ENCODE peak calls at places on chromosomes 6 and 20, in seven cellular contexts. One of them, this sample, is unnamed.

GRCh38 chr20:21450572-21450971 is 53.2 kb upstream of the NKX2-4 start:
- DNase-seq in sigmoid colon: no peak
- DNase-seq in suprapubic skin: no peak
- DNase-seq in A549: no peak
- DNase-seq in upper lobe of left lung: no peak
- DNase-seq in transverse colon: no peak
- DNase-seq in K562: no peak
- DNase-seq in this sample: no peak

GRCh38 chr6:48736486-48737206 is 625.6 kb upstream of the PTCHD4 start:
- DNase-seq in sigmoid colon: no peak
- DNase-seq in suprapubic skin: no peak
- DNase-seq in A549: no peak
- DNase-seq in upper lobe of left lung: no peak
- DNase-seq in transverse colon: no peak
- DNase-seq in K562: no peak
- DNase-seq in this sample: no peak

GRCh38 chr6:2738373-2738979 is 12.2 kb downstream of the MYLK4 start:
- DNase-seq in sigmoid colon: no peak
- DNase-seq in suprapubic skin: no peak
- DNase-seq in A549: peak
- DNase-seq in upper lobe of left lung: no peak
- DNase-seq in transverse colon: peak
- DNase-seq in K562: peak
- DNase-seq in this sample: peak

GRCh38 chr20:11350126-11351005 is 567.3 kb upstream of the BTBD3 start:
- DNase-seq in sigmoid colon: no peak
- DNase-seq in suprapubic skin: no peak
- DNase-seq in A549: no peak
- DNase-seq in upper lobe of left lung: no peak
- DNase-seq in transverse colon: no peak
- DNase-seq in K562: no peak
- DNase-seq in this sample: no peak

GRCh38 chr6:20572940-20573339 is 38.7 kb downstream of the CDKAL1 start:
- DNase-seq in sigmoid colon: no peak
- DNase-seq in suprapubic skin: no peak
- DNase-seq in A549: no peak
- DNase-seq in upper lobe of left lung: no peak
- DNase-seq in transverse colon: no peak
- DNase-seq in K562: no peak
- DNase-seq in this sample: no peak

GRCh38 chr6:166473886-166474596 is 91.3 kb upstream of the MPC1 start:
- DNase-seq in sigmoid colon: no peak
- DNase-seq in suprapubic skin: peak
- DNase-seq in A549: no peak
- DNase-seq in upper lobe of left lung: no peak
- DNase-seq in transverse colon: no peak
- DNase-seq in K562: no peak
- DNase-seq in this sample: no peak

GRCh38 chr6:168698923-168699322 is 257.9 kb downstream of the SMOC2 start:
- DNase-seq in sigmoid colon: no peak
- DNase-seq in suprapubic skin: no peak
- DNase-seq in A549: no peak
- DNase-seq in upper lobe of left lung: no peak
- DNase-seq in transverse colon: no peak
- DNase-seq in K562: no peak
- DNase-seq in this sample: no peak

GRCh38 chr20:24651171-24651972 is 181.9 kb downstream of the SYNDIG1 start:
- DNase-seq in sigmoid colon: peak
- DNase-seq in suprapubic skin: no peak
- DNase-seq in A549: peak
- DNase-seq in upper lobe of left lung: no peak
- DNase-seq in transverse colon: no peak
- DNase-seq in K562: no peak
- DNase-seq in this sample: no peak

GRCh38 chr20:3744806-3745685 is 12.6 kb downstream of the HSPA12B start:
- DNase-seq in sigmoid colon: peak
- DNase-seq in suprapubic skin: no peak
- DNase-seq in A549: peak
- DNase-seq in upper lobe of left lung: peak
- DNase-seq in transverse colon: peak
- DNase-seq in K562: peak
- DNase-seq in this sample: peak

GRCh38 chr6:153121311-153121710 is 9.8 kb downstream of the RGS17 start:
- DNase-seq in sigmoid colon: no peak
- DNase-seq in suprapubic skin: no peak
- DNase-seq in A549: no peak
- DNase-seq in upper lobe of left lung: no peak
- DNase-seq in transverse colon: no peak
- DNase-seq in K562: no peak
- DNase-seq in this sample: no peak

GRCh38 chr6:37624606-37625574 is 72.8 kb downstream of the MDGA1 start:
- DNase-seq in sigmoid colon: no peak
- DNase-seq in suprapubic skin: no peak
- DNase-seq in A549: peak
- DNase-seq in upper lobe of left lung: peak
- DNase-seq in transverse colon: peak
- DNase-seq in K562: peak
- DNase-seq in this sample: peak

GRCh38 chr6:53982361-53983050 is 128.7 kb upstream of the MLIP start:
- DNase-seq in sigmoid colon: no peak
- DNase-seq in suprapubic skin: no peak
- DNase-seq in A549: no peak
- DNase-seq in upper lobe of left lung: no peak
- DNase-seq in transverse colon: no peak
- DNase-seq in K562: no peak
- DNase-seq in this sample: no peak

GRCh38 chr6:33885121-33886057 is 81.6 kb upstream of the MLN start:
- DNase-seq in sigmoid colon: no peak
- DNase-seq in suprapubic skin: no peak
- DNase-seq in A549: peak
- DNase-seq in upper lobe of left lung: no peak
- DNase-seq in transverse colon: peak
- DNase-seq in K562: no peak
- DNase-seq in this sample: no peak

GRCh38 chr6:36071281-36071680 is 43.7 kb downstream of the MAPK14 start:
- DNase-seq in sigmoid colon: no peak
- DNase-seq in suprapubic skin: no peak
- DNase-seq in A549: no peak
- DNase-seq in upper lobe of left lung: no peak
- DNase-seq in transverse colon: no peak
- DNase-seq in K562: no peak
- DNase-seq in this sample: no peak

GRCh38 chr6:154356690-154357089 is at the start of gene IPCEF1:
- DNase-seq in sigmoid colon: no peak
- DNase-seq in suprapubic skin: no peak
- DNase-seq in A549: no peak
- DNase-seq in upper lobe of left lung: no peak
- DNase-seq in transverse colon: no peak
- DNase-seq in K562: no peak
- DNase-seq in this sample: no peak

GRCh38 chr6:108942556-108943492 is 94.6 kb downstream of the ARMC2 start:
- DNase-seq in sigmoid colon: no peak
- DNase-seq in suprapubic skin: no peak
- DNase-seq in A549: no peak
- DNase-seq in upper lobe of left lung: no peak
- DNase-seq in transverse colon: no peak
- DNase-seq in K562: no peak
- DNase-seq in this sample: no peak

GRCh38 chr6:24872769-24873168 is 63.0 kb downstream of the RIPOR2 start:
- DNase-seq in sigmoid colon: no peak
- DNase-seq in suprapubic skin: no peak
- DNase-seq in A549: no peak
- DNase-seq in upper lobe of left lung: no peak
- DNase-seq in transverse colon: no peak
- DNase-seq in K562: no peak
- DNase-seq in this sample: no peak

GRCh38 chr6:14819840-14820420 is 425.9 kb upstream of the JARID2 start:
- DNase-seq in sigmoid colon: no peak
- DNase-seq in suprapubic skin: no peak
- DNase-seq in A549: no peak
- DNase-seq in upper lobe of left lung: no peak
- DNase-seq in transverse colon: no peak
- DNase-seq in K562: no peak
- DNase-seq in this sample: no peak

GRCh38 chr6:148443798-148444560 is 101.3 kb downstream of the SASH1 start:
- DNase-seq in sigmoid colon: no peak
- DNase-seq in suprapubic skin: no peak
- DNase-seq in A549: no peak
- DNase-seq in upper lobe of left lung: no peak
- DNase-seq in transverse colon: no peak
- DNase-seq in K562: no peak
- DNase-seq in this sample: no peak

GRCh38 chr6:129059650-129060049 is 176.7 kb downstream of the LAMA2 start:
- DNase-seq in sigmoid colon: no peak
- DNase-seq in suprapubic skin: no peak
- DNase-seq in A549: no peak
- DNase-seq in upper lobe of left lung: no peak
- DNase-seq in transverse colon: no peak
- DNase-seq in K562: no peak
- DNase-seq in this sample: no peak

GRCh38 chr20:17827759-17828559 is 128.2 kb downstream of the BANF2 start:
- DNase-seq in sigmoid colon: peak
- DNase-seq in suprapubic skin: no peak
- DNase-seq in A549: no peak
- DNase-seq in upper lobe of left lung: no peak
- DNase-seq in transverse colon: no peak
- DNase-seq in K562: no peak
- DNase-seq in this sample: no peak

GRCh38 chr20:2292711-2293110 is 3.1 kb upstream of the TGM3 start:
- DNase-seq in sigmoid colon: no peak
- DNase-seq in suprapubic skin: peak
- DNase-seq in A549: no peak
- DNase-seq in upper lobe of left lung: no peak
- DNase-seq in transverse colon: no peak
- DNase-seq in K562: no peak
- DNase-seq in this sample: no peak

GRCh38 chr6:2021713-2022125 is 223.7 kb downstream of the GMDS start:
- DNase-seq in sigmoid colon: peak
- DNase-seq in suprapubic skin: peak
- DNase-seq in A549: no peak
- DNase-seq in upper lobe of left lung: no peak
- DNase-seq in transverse colon: peak
- DNase-seq in K562: no peak
- DNase-seq in this sample: peak

GRCh38 chr6:113994934-113995342 is 24.0 kb upstream of the HDAC2 start:
- DNase-seq in sigmoid colon: no peak
- DNase-seq in suprapubic skin: no peak
- DNase-seq in A549: peak
- DNase-seq in upper lobe of left lung: no peak
- DNase-seq in transverse colon: peak
- DNase-seq in K562: peak
- DNase-seq in this sample: no peak
- H3K27ac ChIP-seq in sigmoid colon: peak
- H3K27ac ChIP-seq in suprapubic skin: no peak
- H3K27ac ChIP-seq in A549: no peak
- H3K27ac ChIP-seq in upper lobe of left lung: no peak
- H3K27ac ChIP-seq in transverse colon: peak
- H3K27ac ChIP-seq in K562: no peak
- H3K27ac ChIP-seq in this sample: no peak

DNA sequence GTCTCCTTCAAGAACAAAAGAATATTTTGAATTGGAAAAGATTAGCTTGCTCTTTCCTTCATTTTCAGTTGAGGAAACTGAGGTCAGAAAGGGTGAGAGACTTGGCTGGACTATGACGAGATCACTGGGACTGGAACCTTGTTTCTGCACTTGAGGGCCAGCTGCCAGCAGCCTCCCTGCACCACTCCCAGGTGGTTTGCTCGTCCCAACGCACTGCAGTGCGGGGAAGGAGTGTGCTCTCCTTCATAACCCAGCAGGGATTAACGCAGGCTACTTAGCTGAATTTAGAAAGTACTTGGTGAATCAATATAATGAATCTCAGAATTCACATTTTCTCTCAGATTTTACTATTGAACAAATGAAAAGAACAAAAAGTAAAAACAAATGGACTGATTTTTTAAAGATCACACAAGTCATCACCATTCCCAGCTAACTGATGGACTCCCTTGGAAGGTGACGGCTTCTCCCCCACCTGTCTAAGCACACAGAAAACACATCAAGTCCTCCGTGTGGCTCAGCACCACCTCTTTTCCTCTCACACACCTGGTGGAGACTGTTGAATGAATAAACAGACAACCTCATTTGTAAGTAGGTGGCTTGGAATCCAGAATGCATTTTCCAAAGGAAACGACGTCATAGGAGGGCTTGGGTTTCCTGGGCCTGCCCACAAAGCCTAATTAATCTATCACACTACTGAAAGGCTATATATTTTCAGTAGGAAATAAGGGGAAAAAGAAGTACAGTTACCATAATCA is 120.9 kb downstream of the QRSL1 start:
- DNase-seq in sigmoid colon: no peak
- DNase-seq in suprapubic skin: no peak
- DNase-seq in A549: no peak
- DNase-seq in upper lobe of left lung: no peak
- DNase-seq in transverse colon: no peak
- DNase-seq in K562: no peak
- DNase-seq in this sample: no peak
- H3K4me3 ChIP-seq in sigmoid colon: no peak
- H3K4me3 ChIP-seq in suprapubic skin: no peak
- H3K4me3 ChIP-seq in A549: no peak
- H3K4me3 ChIP-seq in upper lobe of left lung: no peak
- H3K4me3 ChIP-seq in transverse colon: no peak
- H3K4me3 ChIP-seq in K562: no peak
- H3K4me3 ChIP-seq in this sample: no peak

GRCh38 chr6:27503436-27504030 is 30.6 kb upstream of the ZNF184 start:
- DNase-seq in sigmoid colon: peak
- DNase-seq in suprapubic skin: no peak
- DNase-seq in A549: no peak
- DNase-seq in upper lobe of left lung: no peak
- DNase-seq in transverse colon: peak
- DNase-seq in K562: peak
- DNase-seq in this sample: peak
- TF ChIP-seq EP300 in sigmoid colon: no peak
- TF ChIP-seq EP300 in suprapubic skin: no peak
- TF ChIP-seq EP300 in A549: no peak
- TF ChIP-seq EP300 in upper lobe of left lung: no peak
- TF ChIP-seq EP300 in transverse colon: no peak
- TF ChIP-seq EP300 in K562: no peak
- TF ChIP-seq EP300 in this sample: no peak

GRCh38 chr6:43917878-43918382 is 147.9 kb downstream of the VEGFA start:
- DNase-seq in sigmoid colon: no peak
- DNase-seq in suprapubic skin: no peak
- DNase-seq in A549: no peak
- DNase-seq in upper lobe of left lung: no peak
- DNase-seq in transverse colon: no peak
- DNase-seq in K562: peak
- DNase-seq in this sample: no peak

GRCh38 chr6:43916091-43916923 is 146.3 kb downstream of the VEGFA start:
- DNase-seq in sigmoid colon: no peak
- DNase-seq in suprapubic skin: no peak
- DNase-seq in A549: no peak
- DNase-seq in upper lobe of left lung: no peak
- DNase-seq in transverse colon: no peak
- DNase-seq in K562: peak
- DNase-seq in this sample: no peak

GRCh38 chr6:43915213-43915869 is 145.3 kb downstream of the VEGFA start:
- DNase-seq in sigmoid colon: no peak
- DNase-seq in suprapubic skin: no peak
- DNase-seq in A549: no peak
- DNase-seq in upper lobe of left lung: no peak
- DNase-seq in transverse colon: no peak
- DNase-seq in K562: no peak
- DNase-seq in this sample: no peak

GRCh38 chr6:43919774-43920173 is 149.8 kb downstream of the VEGFA start:
- DNase-seq in sigmoid colon: no peak
- DNase-seq in suprapubic skin: no peak
- DNase-seq in A549: no peak
- DNase-seq in upper lobe of left lung: no peak
- DNase-seq in transverse colon: no peak
- DNase-seq in K562: no peak
- DNase-seq in this sample: no peak

GRCh38 chr6:43916924-43917877 is 147.2 kb downstream of the VEGFA start:
- DNase-seq in sigmoid colon: peak
- DNase-seq in suprapubic skin: no peak
- DNase-seq in A549: no peak
- DNase-seq in upper lobe of left lung: peak
- DNase-seq in transverse colon: peak
- DNase-seq in K562: no peak
- DNase-seq in this sample: peak
- H3K27ac ChIP-seq in sigmoid colon: no peak
- H3K27ac ChIP-seq in suprapubic skin: no peak
- H3K27ac ChIP-seq in A549: peak
- H3K27ac ChIP-seq in upper lobe of left lung: no peak
- H3K27ac ChIP-seq in transverse colon: peak
- H3K27ac ChIP-seq in K562: peak
- H3K27ac ChIP-seq in this sample: no peak

This sample was measured in ovary.